ENCODE peak calls at places on chromosomes 16 and 17, in nine cellular contexts. G, D, H, F, P, C, E, B and S are unnamed samples.

GRCh38 chr17:38981640-38982039 is 14.4 kb upstream of the FBXO47 start:
- DNase-seq in G (no peak), D (no peak), H (peak), F (no peak), P (no peak), C (no peak), E (no peak), B (no peak), S (no peak)

GRCh38 chr16:57128787-57129389 is 36.5 kb downstream of the CPNE2 start:
- DNase-seq in G (no peak), D (no peak), H (no peak), F (no peak), P (no peak), C (no peak), E (no peak), B (no peak), S (no peak)

GRCh38 chr16:53094013-53094630 is 39.3 kb downstream of the CHD9 start:
- DNase-seq in G (no peak), D (peak), H (no peak), F (peak), P (no peak), C (peak), E (peak), B (peak), S (peak)

GRCh38 chr17:75509528-75510258 is 5.6 kb downstream of the CASKIN2 start:
- DNase-seq in G (no peak), D (no peak), H (no peak), F (no peak), P (no peak), C (no peak), E (peak), B (peak), S (no peak)

GRCh38 chr17:15185625-15185991 is 79.5 kb downstream of the PMP22 start:
- DNase-seq in G (no peak), D (peak), H (peak), F (no peak), P (peak), C (no peak), E (no peak), B (peak), S (peak)

GRCh38 chr17:38907930-38908675 is 17.3 kb upstream of the LASP1NB start:
- DNase-seq in G (no peak), D (no peak), H (no peak), F (no peak), P (no peak), C (no peak), E (no peak), B (no peak), S (no peak)

GRCh38 chr16:3674513-3675295 is 20.2 kb downstream of the DNASE1 start:
- DNase-seq in G (no peak), D (no peak), H (no peak), F (no peak), P (no peak), C (no peak), E (no peak), B (no peak), S (no peak)

GRCh38 chr17:43169561-43170139 is 1.4 kb upstream of the NBR1 start:
- DNase-seq in G (no peak), D (peak), H (peak), F (peak), P (peak), C (peak), E (no peak), B (no peak), S (no peak)

GRCh38 chr16:22635345-22635744 is 124.7 kb downstream of the NPIPB5 start:
- DNase-seq in G (no peak), D (no peak), H (no peak), F (no peak), P (peak), C (no peak), E (no peak), B (no peak), S (no peak)

GRCh38 chr16:74372369-74372768 is 3.7 kb upstream of the NPIPB15 start:
- DNase-seq in G (no peak), D (no peak), H (no peak), F (no peak), P (no peak), C (no peak), E (no peak), B (no peak), S (no peak)

GRCh38 chr16:31291376-31291775 is 31.6 kb downstream of the ITGAM start:
- DNase-seq in G (no peak), D (no peak), H (no peak), F (no peak), P (no peak), C (no peak), E (no peak), B (no peak), S (no peak)

GRCh38 chr17:72258711-72259110 is 137.9 kb downstream of the SOX9 start:
- DNase-seq in G (no peak), D (no peak), H (no peak), F (no peak), P (no peak), C (no peak), E (no peak), B (no peak), S (no peak)

GRCh38 chr17:62792122-62792800 is 15.9 kb downstream of the MARCHF10 start:
- DNase-seq in G (peak), D (peak), H (peak), F (no peak), P (peak), C (no peak), E (no peak), B (peak), S (peak)

GRCh38 chr16:51343411-51343810 is 192.3 kb upstream of the SALL1 start:
- DNase-seq in G (peak), D (peak), H (peak), F (no peak), P (peak), C (no peak), E (no peak), B (no peak), S (peak)

GRCh38 chr16:81889896-81890634 is 111.0 kb downstream of the PLCG2 start:
- DNase-seq in G (peak), D (peak), H (peak), F (peak), P (peak), C (peak), E (no peak), B (peak), S (peak)

GRCh38 chr17:78256705-78257559 is 25.5 kb downstream of the TMEM235 start:
- DNase-seq in G (no peak), D (peak), H (no peak), F (no peak), P (no peak), C (no peak), E (peak), B (no peak), S (no peak)

GRCh38 chr16:67525176-67525860 is 3.3 kb upstream of the RIPOR1 start:
- DNase-seq in G (no peak), D (peak), H (peak), F (no peak), P (no peak), C (no peak), E (no peak), B (no peak), S (no peak)

GRCh38 chr16:75044800-75045361 is 46.1 kb downstream of the ZNRF1 start:
- DNase-seq in G (no peak), D (peak), H (no peak), F (no peak), P (peak), C (no peak), E (peak), B (peak), S (peak)

GRCh38 chr16:54712866-54713265 is 217.8 kb upstream of the IRX5 start:
- DNase-seq in G (no peak), D (no peak), H (no peak), F (no peak), P (no peak), C (no peak), E (no peak), B (no peak), S (no peak)

GRCh38 chr17:59257101-59257500 is 36.8 kb downstream of the GDPD1 start:
- DNase-seq in G (no peak), D (no peak), H (no peak), F (no peak), P (no peak), C (no peak), E (no peak), B (no peak), S (no peak)

GRCh38 chr17:73749337-73749807 is 105.1 kb upstream of the SDK2 start:
- DNase-seq in G (no peak), D (no peak), H (no peak), F (no peak), P (peak), C (no peak), E (no peak), B (no peak), S (no peak)

GRCh38 chr17:77429985-77430752 is 289.4 kb downstream of the SEC14L1 start:
- DNase-seq in G (peak), D (peak), H (peak), F (peak), P (peak), C (peak), E (peak), B (peak), S (peak)

GRCh38 chr16:87635541-87636049 is 33.3 kb downstream of the JPH3 start:
- DNase-seq in G (no peak), D (peak), H (peak), F (peak), P (peak), C (peak), E (peak), B (peak), S (peak)

GRCh38 chr16:87637357-87637756 is 35.0 kb downstream of the JPH3 start:
- DNase-seq in G (no peak), D (no peak), H (no peak), F (no peak), P (no peak), C (no peak), E (no peak), B (no peak), S (no peak)

GRCh38 chr16:87634411-87634810 is 32.1 kb downstream of the JPH3 start:
- DNase-seq in G (no peak), D (no peak), H (no peak), F (no peak), P (no peak), C (no peak), E (no peak), B (no peak), S (no peak)

GRCh38 chr16:87636741-87637140 is 34.4 kb downstream of the JPH3 start:
- DNase-seq in G (no peak), D (no peak), H (no peak), F (no peak), P (no peak), C (no peak), E (no peak), B (no peak), S (no peak)

GRCh38 chr16:87636050-87636684 is 33.9 kb downstream of the JPH3 start:
- DNase-seq in G (peak), D (peak), H (peak), F (peak), P (peak), C (peak), E (peak), B (peak), S (peak)
- TF ChIP-seq CTCF in G (peak), D (peak), H (peak), F (peak), P (peak), C (peak), E (peak), B (peak), S (peak)

DNA sequence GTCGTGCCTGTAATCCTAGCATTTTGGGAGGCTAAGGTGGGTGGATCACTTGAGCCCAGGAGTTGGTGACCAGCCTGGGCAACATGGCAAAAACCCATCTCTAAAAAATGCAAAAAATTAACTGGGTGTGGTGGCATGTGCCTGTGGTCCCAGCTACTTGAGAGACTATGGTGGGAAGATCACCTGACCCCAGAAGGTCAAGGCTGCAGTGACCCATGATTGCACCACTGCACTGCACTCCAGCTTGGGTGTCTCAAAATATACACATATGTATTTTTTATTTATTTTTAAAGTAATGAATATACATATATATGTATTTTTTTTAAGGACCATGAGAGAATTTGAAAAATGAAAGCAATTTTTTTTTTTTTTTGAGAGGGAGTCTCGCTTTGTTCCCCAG is 5.1 kb upstream of the NUFIP2 start:
- DNase-seq in G (no peak), D (no peak), H (no peak), F (no peak), P (no peak), C (no peak), E (no peak), B (no peak), S (no peak)
- H3K4me3 ChIP-seq in G (no peak), D (no peak), H (no peak), F (no peak), P (no peak), C (no peak), E (no peak), B (no peak), S (no peak)

GRCh38 chr17:79777844-79778503 is at the start of gene CBX2:
- DNase-seq in G (no peak), D (peak), H (peak), F (peak), P (peak), C (peak), E (peak), B (peak), S (peak)

GRCh38 chr17:79777166-79777843 is 643 bp upstream of the CBX2 start:
- DNase-seq in G (no peak), D (peak), H (peak), F (peak), P (peak), C (no peak), E (peak), B (peak), S (no peak)

GRCh38 chr17:79779088-79779529 is 1.2 kb downstream of the CBX2 start:
- DNase-seq in G (no peak), D (peak), H (no peak), F (no peak), P (no peak), C (no peak), E (peak), B (no peak), S (no peak)

GRCh38 chr17:79779661-79780365 is 1.9 kb downstream of the CBX2 start:
- DNase-seq in G (no peak), D (no peak), H (no peak), F (no peak), P (no peak), C (no peak), E (peak), B (no peak), S (no peak)

GRCh38 chr17:79778504-79779087 is 648 bp downstream of the CBX2 start:
- DNase-seq in G (no peak), D (no peak), H (no peak), F (no peak), P (no peak), C (no peak), E (peak), B (no peak), S (no peak)
- TF ChIP-seq CTCF in G (no peak), D (no peak), H (no peak), F (no peak), P (no peak), C (no peak), E (no peak), B (no peak), S (no peak)

GRCh38 chr16:58138852-58139251 is 9.7 kb upstream of the CFAP20 start:
- DNase-seq in G (no peak), D (no peak), H (no peak), F (no peak), P (no peak), C (no peak), E (no peak), B (no peak), S (no peak)
- H3K4me3 ChIP-seq in G (no peak), D (no peak), H (no peak), F (no peak), P (no peak), C (no peak), E (no peak), B (no peak), S (no peak)

GRCh38 chr17:16345565-16345964 is 7.7 kb downstream of the CENPV start:
- DNase-seq in G (no peak), D (no peak), H (no peak), F (no peak), P (no peak), C (no peak), E (peak), B (peak), S (no peak)

GRCh38 chr17:16346721-16347271 is 6.5 kb downstream of the CENPV start:
- DNase-seq in G (no peak), D (no peak), H (no peak), F (no peak), P (no peak), C (no peak), E (peak), B (no peak), S (no peak)

GRCh38 chr17:16349461-16349860 is 3.8 kb downstream of the CENPV start:
- DNase-seq in G (no peak), D (no peak), H (no peak), F (no peak), P (no peak), C (no peak), E (peak), B (no peak), S (no peak)

GRCh38 chr17:16351831-16352230 is 1.4 kb downstream of the CENPV start:
- DNase-seq in G (no peak), D (peak), H (peak), F (no peak), P (peak), C (no peak), E (no peak), B (no peak), S (peak)

GRCh38 chr17:16348586-16348985 is 4.7 kb downstream of the CENPV start:
- DNase-seq in G (no peak), D (no peak), H (no peak), F (no peak), P (no peak), C (no peak), E (peak), B (no peak), S (no peak)
- TF ChIP-seq CTCF in G (no peak), D (no peak), H (no peak), F (no peak), P (no peak), C (no peak), E (no peak), B (no peak), S (no peak)

GRCh38 chr16:29290631-29291247 is 115.8 kb downstream of the NPIPB11 start:
- DNase-seq in G (peak), D (peak), H (peak), F (peak), P (peak), C (peak), E (peak), B (peak), S (peak)
- H3K4me3 ChIP-seq in G (no peak), D (peak), H (peak), F (peak), P (no peak), C (peak), E (peak), B (no peak), S (no peak)

DNA sequence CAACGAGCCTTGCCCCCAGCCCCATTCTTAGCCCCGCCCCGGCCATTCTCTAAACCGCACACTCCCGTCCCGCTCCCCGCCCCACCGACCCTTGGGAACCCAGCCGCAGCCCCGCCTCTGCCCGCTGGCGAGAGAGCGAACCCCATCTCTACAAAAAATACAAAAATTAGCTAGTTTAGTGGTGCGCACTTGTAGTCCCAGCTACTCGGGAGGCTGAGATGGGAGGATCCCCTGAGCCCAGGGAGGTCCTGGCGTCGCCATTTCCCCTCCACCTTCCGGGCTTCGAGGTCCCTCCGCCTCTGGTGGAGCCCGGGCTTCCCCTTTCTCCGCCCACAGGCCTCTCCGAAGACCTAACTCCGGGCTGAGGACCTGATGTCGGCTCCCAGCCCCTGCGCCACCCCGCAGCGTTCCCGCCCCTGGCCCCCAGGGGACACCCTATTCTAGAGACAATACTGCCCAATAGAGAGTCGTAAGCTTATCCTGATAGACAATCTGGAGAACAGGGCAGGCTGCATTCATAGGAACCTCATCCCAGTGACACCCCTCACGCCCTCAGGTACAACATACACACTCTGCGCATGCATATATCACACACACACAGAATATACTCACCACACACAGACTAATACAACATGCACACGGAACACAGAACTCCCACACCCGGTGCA is 483 bp upstream of the PROCA1 start:
- DNase-seq in G (no peak), D (peak), H (no peak), F (no peak), P (no peak), C (peak), E (peak), B (peak), S (no peak)
- TF ChIP-seq CTCF in G (no peak), D (peak), H (no peak), F (no peak), P (no peak), C (no peak), E (no peak), B (no peak), S (no peak)

GRCh38 chr17:40445769-40446468 is 2.7 kb downstream of the IGFBP4 start:
- DNase-seq in G (no peak), D (peak), H (peak), F (no peak), P (peak), C (no peak), E (no peak), B (no peak), S (no peak)
- H3K4me3 ChIP-seq in G (peak), D (peak), H (peak), F (peak), P (peak), C (peak), E (peak), B (peak), S (peak)

DNA sequence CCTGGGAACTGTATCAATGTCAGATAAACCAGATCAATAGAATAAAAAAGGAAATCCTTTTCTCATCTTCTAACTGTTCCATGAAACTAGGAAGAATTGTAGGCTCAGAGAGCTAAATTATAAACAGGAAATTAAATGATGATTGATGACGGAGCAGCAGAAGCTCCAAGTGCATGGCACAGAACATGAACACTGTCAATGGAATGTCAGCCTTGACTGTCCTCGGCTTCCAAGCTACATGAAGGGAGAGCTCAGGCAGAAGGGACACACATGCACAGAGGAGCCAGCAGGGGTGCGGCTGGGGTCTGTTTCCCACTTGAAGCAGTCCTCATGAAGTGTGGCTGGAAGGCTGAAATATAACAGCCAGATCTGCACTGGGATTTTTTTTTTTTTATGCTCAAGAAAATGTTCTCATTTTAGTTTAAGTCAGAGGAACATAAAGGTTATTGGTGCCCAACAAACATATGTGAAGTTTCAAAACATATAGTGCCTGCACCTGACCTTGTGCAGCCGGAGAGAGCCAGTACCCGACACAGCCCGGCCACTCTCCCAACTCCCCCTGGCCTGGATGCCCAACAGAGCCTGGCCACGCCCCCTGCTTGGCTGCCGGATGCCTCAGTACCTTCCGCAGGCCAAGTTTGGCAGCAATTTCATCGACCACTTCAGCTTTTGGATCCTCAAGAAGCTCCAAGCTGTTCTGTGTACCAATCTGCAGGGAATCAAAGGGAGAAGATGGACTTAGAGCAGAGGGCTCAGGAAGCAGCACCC is 37.0 kb downstream of the NPLOC4 start:
- DNase-seq in G (no peak), D (peak), H (peak), F (no peak), P (peak), C (peak), E (no peak), B (peak), S (peak)
- TF ChIP-seq CTCF in G (no peak), D (no peak), H (no peak), F (no peak), P (no peak), C (no peak), E (no peak), B (no peak), S (no peak)

GRCh38 chr16:2147981-2148671 is at the start of gene RAB26:
- DNase-seq in G (no peak), D (peak), H (peak), F (peak), P (peak), C (peak), E (peak), B (peak), S (peak)

GRCh38 chr16:2150418-2151187 is 2.2 kb downstream of the RAB26 start:
- DNase-seq in G (no peak), D (no peak), H (peak), F (peak), P (peak), C (no peak), E (no peak), B (no peak), S (peak)

GRCh38 chr16:2148714-2149629 is 547 bp downstream of the RAB26 start:
- DNase-seq in G (no peak), D (no peak), H (no peak), F (peak), P (peak), C (no peak), E (peak), B (no peak), S (no peak)

GRCh38 chr16:2151188-2152091 is 3.0 kb downstream of the RAB26 start:
- DNase-seq in G (no peak), D (no peak), H (no peak), F (no peak), P (peak), C (no peak), E (no peak), B (no peak), S (no peak)

GRCh38 chr16:2149630-2150417 is 1.4 kb downstream of the RAB26 start:
- DNase-seq in G (no peak), D (no peak), H (no peak), F (no peak), P (peak), C (no peak), E (no peak), B (no peak), S (no peak)
- H3K4me3 ChIP-seq in G (peak), D (peak), H (no peak), F (peak), P (no peak), C (peak), E (no peak), B (no peak), S (no peak)